ENCODE peak calls at places on chromosomes 7 and 10, in ten cellular contexts. J, D, W, B, Z, Y, A, L, X and V are unnamed samples.

GRCh38 chr7:27695096-27695495 is 32.4 kb upstream of the HIBADH start:
- DNase-seq in J (no peak), D (no peak), W (no peak), B (no peak), Z (no peak), Y (no peak), A (no peak), L (no peak), X (no peak), V (no peak)

GRCh38 chr7:117008849-117009531 is 55.7 kb downstream of the ST7 start:
- DNase-seq in J (no peak), D (no peak), W (no peak), B (no peak), Z (no peak), Y (peak; percentile 49), A (no peak), L (no peak), X (peak; percentile 43), V (no peak)

GRCh38 chr7:68529221-68529620 is 1069.1 kb upstream of the AUTS2 start:
- DNase-seq in J (no peak), D (no peak), W (no peak), B (no peak), Z (no peak), Y (no peak), A (no peak), L (no peak), X (no peak), V (no peak)

GRCh38 chr10:34045571-34046190 is 711.2 kb upstream of the NRP1 start:
- DNase-seq in J (no peak), D (no peak), W (no peak), B (no peak), Z (no peak), Y (no peak), A (no peak), L (no peak), X (peak; percentile 66), V (no peak)

GRCh38 chr10:97169911-97170693 is 15.7 kb downstream of the SLIT1 start:
- DNase-seq in J (no peak), D (no peak), W (no peak), B (no peak), Z (no peak), Y (no peak), A (no peak), L (no peak), X (no peak), V (no peak)

GRCh38 chr10:109924947-109925620 is 1.8 kb upstream of the XPNPEP1 start:
- DNase-seq in J (no peak), D (no peak), W (no peak), B (no peak), Z (no peak), Y (no peak), A (no peak), L (no peak), X (no peak), V (no peak)

GRCh38 chr7:143467724-143468123 is 9.9 kb upstream of the TAS2R41 start:
- DNase-seq in J (no peak), D (no peak), W (no peak), B (no peak), Z (no peak), Y (no peak), A (no peak), L (no peak), X (no peak), V (no peak)

GRCh38 chr10:89625041-89625765 is 19.8 kb downstream of the PANK1 start:
- DNase-seq in J (no peak), D (no peak), W (no peak), B (no peak), Z (no peak), Y (no peak), A (no peak), L (no peak), X (peak; percentile 28), V (no peak)

GRCh38 chr10:5252177-5253037 is 55.8 kb downstream of the AKR1C4 start:
- DNase-seq in J (no peak), D (no peak), W (no peak), B (no peak), Z (no peak), Y (peak; percentile 11), A (no peak), L (no peak), X (no peak), V (no peak)

GRCh38 chr7:7265676-7266075 is 83.3 kb downstream of the C1GALT1 start:
- DNase-seq in J (no peak), D (no peak), W (no peak), B (no peak), Z (no peak), Y (no peak), A (no peak), L (no peak), X (peak; percentile 20), V (no peak)

GRCh38 chr7:149495785-149496641 is 1.6 kb downstream of the ZNF746 start:
- DNase-seq in J (no peak), D (peak; percentile 23), W (no peak), B (no peak), Z (peak; percentile 52), Y (peak; percentile 24), A (no peak), L (peak; percentile 67), X (peak; percentile 81), V (no peak)

GRCh38 chr10:46516660-46517416 is 39.6 kb downstream of the GPRIN2 start:
- DNase-seq in J (no peak), D (no peak), W (no peak), B (no peak), Z (no peak), Y (no peak), A (no peak), L (peak; percentile 42), X (peak; percentile 92), V (no peak)

GRCh38 chr7:19061331-19061730 is 56.1 kb downstream of the TWIST1 start:
- DNase-seq in J (no peak), D (no peak), W (no peak), B (no peak), Z (no peak), Y (no peak), A (no peak), L (no peak), X (peak; percentile 56), V (no peak)

GRCh38 chr10:23448802-23449570 is 10.1 kb downstream of the OTUD1 start:
- DNase-seq in J (no peak), D (no peak), W (no peak), B (no peak), Z (peak; percentile 55), Y (no peak), A (no peak), L (no peak), X (peak; percentile 39), V (no peak)

GRCh38 chr7:45601094-45601493 is 26.9 kb downstream of the ADCY1 start:
- DNase-seq in J (no peak), D (no peak), W (no peak), B (peak; percentile 32), Z (no peak), Y (no peak), A (no peak), L (peak; percentile 25), X (no peak), V (no peak)